ENCODE peak calls at places on chromosomes 11 and 22, in ten cellular contexts. T, B, N, C, I, G, D, E, A and Z are unnamed samples.

GRCh38 chr11:79018371-79018849 is 422.4 kb downstream of the TENM4 start:
- DNase-seq in G (peak; percentile 74), B (no peak), T (no peak), D (peak; percentile 11), C (no peak), E (no peak), I (no peak), A (no peak), N (no peak), Z (no peak)

GRCh38 chr11:106961518-106961917 is 56.8 kb downstream of the GUCY1A2 start:
- DNase-seq in A (no peak), T (no peak), D (peak; percentile 54), E (no peak), G (peak; percentile 73), N (no peak), C (peak; percentile 34), B (no peak), I (no peak), Z (no peak)

GRCh38 chr11:128551641-128552335 is 35.6 kb downstream of the ETS1 start:
- DNase-seq in E (no peak), T (no peak), G (no peak), I (no peak), C (no peak), N (no peak), B (no peak), D (no peak), A (no peak), Z (no peak)

GRCh38 chr11:130849215-130849568 is 67.1 kb downstream of the SNX19 start:
- DNase-seq in T (no peak), B (no peak), A (no peak), E (no peak), G (peak; percentile 83), I (no peak), N (no peak), C (no peak), D (peak; percentile 70), Z (no peak)

GRCh38 chr11:118957968-118958367 is 1.9 kb downstream of the UPK2 start:
- DNase-seq in A (no peak), N (no peak), D (no peak), I (no peak), G (no peak), T (no peak), B (no peak), E (no peak), C (no peak), Z (peak; percentile 39)

GRCh38 chr22:46233231-46233630 is 16.9 kb downstream of the CDPF1 start:
- DNase-seq in I (peak; percentile 66), A (peak; percentile 62), B (no peak), E (peak; percentile 24), N (no peak), G (peak; percentile 51), D (no peak), T (no peak), C (no peak), Z (no peak)

GRCh38 chr22:42902875-42903510 is 45.9 kb upstream of the ARFGAP3 start:
- DNase-seq in C (no peak), B (no peak), I (no peak), G (no peak), E (no peak), A (no peak), T (no peak), N (no peak), D (no peak), Z (no peak)

GRCh38 chr11:121366970-121367369 is 74.4 kb downstream of the SC5D start:
- DNase-seq in N (no peak), G (no peak), A (no peak), C (no peak), I (no peak), D (no peak), E (no peak), T (no peak), B (no peak), Z (no peak)

GRCh38 chr11:34266090-34266912 is 91.5 kb downstream of the ABTB2 start:
- DNase-seq in E (no peak), I (peak; percentile 49), D (peak; percentile 54), T (no peak), N (no peak), B (no peak), A (peak; percentile 38), G (peak; percentile 78), C (no peak), Z (no peak)

GRCh38 chr11:35796542-35796941 is 134.0 kb downstream of the TRIM44 start:
- DNase-seq in C (peak; percentile 69), I (no peak), D (peak; percentile 88), E (no peak), T (no peak), G (no peak), N (no peak), A (no peak), B (no peak), Z (no peak)

GRCh38 chr11:86294026-86294425 is 8.0 kb upstream of the HIKESHI start:
- DNase-seq in B (no peak), E (no peak), N (no peak), T (no peak), C (no peak), D (no peak), I (no peak), G (no peak), A (no peak), Z (no peak)

GRCh38 chr11:46896719-46897406 is 21.5 kb downstream of the LRP4 start:
- DNase-seq in I (no peak), N (no peak), C (no peak), T (no peak), G (no peak), A (no peak), E (peak; percentile 68), D (no peak), B (no peak), Z (no peak)

GRCh38 chr22:30211124-30211820 is 35.3 kb downstream of the LIF start:
- DNase-seq in G (no peak), C (no peak), T (no peak), N (no peak), I (no peak), B (no peak), E (no peak), A (no peak), D (no peak), Z (no peak)

GRCh38 chr11:128042290-128042751 is 545.0 kb downstream of the ETS1 start:
- DNase-seq in B (no peak), D (no peak), I (no peak), G (no peak), T (no peak), C (no peak), E (no peak), A (no peak), N (no peak), Z (no peak)

GRCh38 chr22:50074551-50075042 is 10.6 kb downstream of the MLC1 start:
- DNase-seq in I (no peak), T (no peak), B (no peak), D (no peak), E (no peak), G (no peak), A (no peak), N (no peak), C (no peak), Z (no peak)

GRCh38 chr22:45435544-45436139 is 22.1 kb downstream of the RIBC2 start:
- DNase-seq in C (peak; percentile 64), T (peak; percentile 89), G (peak; percentile 91), D (peak; percentile 74), N (peak; percentile 62), E (peak; percentile 87), B (peak; percentile 86), A (peak; percentile 87), I (peak; percentile 89), Z (peak; percentile 92)

GRCh38 chr11:27081056-27081455 is 40.4 kb downstream of the BBOX1 start:
- DNase-seq in D (peak; percentile 66), I (no peak), N (no peak), G (no peak), E (no peak), C (peak; percentile 8), B (no peak), T (no peak), A (no peak), Z (no peak)